ENCODE peak calls at places on chromosomes 2 and 18, in four cellular contexts. P is stimulated activated CD4-positive, alpha-beta T cell treated with anti-CD3 and anti-CD28 coated beads, Interleukin-1b, Interleukin-23, amount 100 ng/mL, for 48 hours; H is adrenal gland; Z is transverse colon. S is an unnamed sample.

GRCh38 chr2:148888003-148888501 is 13.0 kb downstream of the KIF5C start:
- DNase-seq in P (no peak), H (peak), Z (no peak), S (no peak)

GRCh38 chr18:70373062-70373519 is 84.2 kb downstream of the SOCS6 start:
- DNase-seq in P (no peak), H (peak), Z (no peak), S (no peak)

GRCh38 chr2:10084956-10085851 is 5.0 kb upstream of the CYS1 start:
- DNase-seq in P (no peak), H (no peak), Z (no peak), S (no peak)

GRCh38 chr2:171420728-171421563 is 12.8 kb downstream of the METTL8 start:
- DNase-seq in P (no peak), H (no peak), Z (no peak), S (no peak)

GRCh38 chr2:128260239-128261138 is 58.2 kb downstream of the HS6ST1 start:
- DNase-seq in P (no peak), H (peak), Z (no peak), S (peak)

GRCh38 chr2:47631840-47632398 is 151.0 kb upstream of the MSH6 start:
- DNase-seq in P (no peak), H (peak), Z (peak), S (no peak)

GRCh38 chr18:36108601-36109000 is 20.5 kb downstream of the SLC39A6 start:
- DNase-seq in P (no peak), H (no peak), Z (no peak), S (no peak)

GRCh38 chr2:192469612-192470011 is 274.9 kb upstream of the TMEFF2 start:
- DNase-seq in P (no peak), H (no peak), Z (no peak), S (no peak)

GRCh38 chr2:105780606-105781005 is 35.9 kb downstream of the NCK2 start:
- DNase-seq in P (no peak), H (no peak), Z (no peak), S (no peak)

GRCh38 chr2:226888971-226889370 is 53.1 kb downstream of the RHBDD1 start:
- DNase-seq in P (no peak), H (no peak), Z (no peak), S (no peak)

GRCh38 chr18:48551100-48551499 is 12.3 kb downstream of the CTIF start:
- DNase-seq in P (no peak), H (no peak), Z (no peak), S (no peak)

GRCh38 chr18:10297079-10297478 is 157.4 kb upstream of the APCDD1 start:
- DNase-seq in P (no peak), H (no peak), Z (no peak), S (no peak)

GRCh38 chr18:35875566-35875965 is 96.9 kb upstream of the RMP24 start:
- DNase-seq in P (no peak), H (no peak), Z (no peak), S (no peak)

GRCh38 chr2:9708683-9709538 is 78.1 kb upstream of the YWHAQ start:
- DNase-seq in P (peak), H (no peak), Z (no peak), S (no peak)

GRCh38 chr2:231883468-231883881 is 42.7 kb downstream of the NPPC start:
- DNase-seq in P (no peak), H (peak), Z (no peak), S (no peak)

GRCh38 chr18:79791141-79791972 is 6.4 kb upstream of the KCNG2 start:
- DNase-seq in P (no peak), H (peak), Z (peak), S (no peak)

S was measured in hypothalamus.